ENCODE peak calls at places on chromosomes 4 and X, in five cellular contexts. One of them, this sample, is unnamed.

GRCh38 chr4:46503739-46504138 is 113.8 kb upstream of the GABRA2 start:
- DNase-seq in neural progenitor cell: no peak
- DNase-seq in NCI-H1092: no peak
- DNase-seq in M059J: no peak
- DNase-seq in lung microvascular endothelial cell: no peak
- DNase-seq in this sample: no peak

GRCh38 chrX:45557390-45557789 is 356.7 kb upstream of the DIPK2B start:
- DNase-seq in neural progenitor cell: no peak
- DNase-seq in NCI-H1092: no peak
- DNase-seq in M059J: peak; percentile 33
- DNase-seq in lung microvascular endothelial cell: peak; percentile 16
- DNase-seq in this sample: no peak

GRCh38 chr4:163603246-163603645 is 108.8 kb downstream of the TMA16 start:
- DNase-seq in neural progenitor cell: no peak
- DNase-seq in NCI-H1092: no peak
- DNase-seq in M059J: peak; percentile 39
- DNase-seq in lung microvascular endothelial cell: no peak
- DNase-seq in this sample: no peak

GRCh38 chr4:154126276-154126675 is 337.4 kb upstream of the SFRP2 start:
- DNase-seq in neural progenitor cell: no peak
- DNase-seq in NCI-H1092: no peak
- DNase-seq in M059J: peak; percentile 27
- DNase-seq in lung microvascular endothelial cell: no peak
- DNase-seq in this sample: no peak

GRCh38 chrX:20727447-20727846 is 460.7 kb upstream of the RPS6KA3 start:
- DNase-seq in neural progenitor cell: no peak
- DNase-seq in NCI-H1092: no peak
- DNase-seq in M059J: no peak
- DNase-seq in lung microvascular endothelial cell: no peak
- DNase-seq in this sample: no peak

GRCh38 chr4:122687450-122688121 is 44.9 kb upstream of the BBS12 start:
- DNase-seq in neural progenitor cell: no peak
- DNase-seq in NCI-H1092: no peak
- DNase-seq in M059J: no peak
- DNase-seq in lung microvascular endothelial cell: no peak
- DNase-seq in this sample: no peak

GRCh38 chr4:8373270-8373972 is 67.1 kb downstream of the ACOX3 start:
- DNase-seq in neural progenitor cell: no peak
- DNase-seq in NCI-H1092: no peak
- DNase-seq in M059J: no peak
- DNase-seq in lung microvascular endothelial cell: no peak
- DNase-seq in this sample: no peak

GRCh38 chr4:102620697-102621497 is 119.7 kb downstream of the NFKB1 start:
- DNase-seq in neural progenitor cell: peak; percentile 20
- DNase-seq in NCI-H1092: peak; percentile 12
- DNase-seq in M059J: peak; percentile 79
- DNase-seq in lung microvascular endothelial cell: peak; percentile 74
- DNase-seq in this sample: peak; percentile 59

GRCh38 chrX:129769467-129770154 is 10.1 kb upstream of the SASH3 start:
- DNase-seq in neural progenitor cell: peak; percentile 11
- DNase-seq in NCI-H1092: no peak
- DNase-seq in M059J: no peak
- DNase-seq in lung microvascular endothelial cell: no peak
- DNase-seq in this sample: no peak